ENCODE peak calls at places on chromosomes 12 and 14, in ten cellular contexts. T is ELR; Q is GM03348; B is NCI-H1092 treated with DMSO at 0.1 percent for 48 hours; H is tibial artery; Z is iPS-NIHi11; J is activated CD4-positive, alpha-beta T cell treated with anti-CD3 and anti-CD28 coated beads, Interleukin-2, amount 10 ng/mL, durations not matched to agents 7 days and 5 days; P is caudate nucleus; I is anterior cingulate cortex; W is HT1080. F is an unnamed sample.

GRCh38 chr12:64916431-64916830 is 92.0 kb downstream of the TBC1D30 start:
- DNase-seq in I (no peak), J (no peak), W (no peak), Q (no peak), B (no peak), Z (no peak), T (no peak), H (no peak), P (no peak), F (no peak)

GRCh38 chr14:89773644-89774316 is 180.8 kb downstream of the EFCAB11 start:
- DNase-seq in Z (peak), Q (no peak), I (no peak), W (peak), H (no peak), T (peak), B (no peak), P (no peak), J (peak), F (no peak)

GRCh38 chr12:4269279-4269991 is 4.1 kb upstream of the CCND2 start:
- DNase-seq in W (no peak), Z (peak), B (no peak), T (no peak), P (peak), Q (no peak), J (peak), I (no peak), H (peak), F (no peak)

GRCh38 chr14:75242546-75243273 is 35.9 kb upstream of the FOS start:
- DNase-seq in W (no peak), I (no peak), B (peak), J (no peak), H (peak), P (no peak), Z (peak), Q (peak), T (peak), F (peak)

GRCh38 chr12:99131761-99132199 is 486.7 kb downstream of the APAF1 start:
- DNase-seq in B (no peak), H (no peak), T (no peak), I (no peak), W (peak), J (no peak), Z (peak), P (no peak), Q (no peak), F (no peak)

GRCh38 chr14:74983343-74983742 is 19.4 kb upstream of the EIF2B2 start:
- DNase-seq in W (no peak), Q (no peak), I (no peak), P (no peak), B (no peak), J (no peak), H (no peak), Z (no peak), T (peak), F (no peak)

GRCh38 chr14:66993512-66993911 is 195.7 kb upstream of the GARIN2 start:
- DNase-seq in J (no peak), T (no peak), P (no peak), H (no peak), W (no peak), B (no peak), I (no peak), Q (no peak), Z (no peak), F (no peak)

GRCh38 chr12:75457191-75457590 is 23.4 kb upstream of the GLIPR1 start:
- DNase-seq in I (no peak), B (no peak), W (no peak), H (no peak), P (no peak), Q (no peak), T (no peak), J (no peak), Z (no peak), F (no peak)

GRCh38 chr12:42299392-42300308 is 26.2 kb downstream of the ZCRB1 start:
- DNase-seq in H (no peak), P (no peak), T (peak), B (no peak), I (no peak), J (peak), Z (no peak), Q (no peak), W (peak), F (no peak)

GRCh38 chr12:89345830-89346740 is 6.2 kb downstream of the DUSP6 start:
- DNase-seq in Z (peak), I (no peak), Q (peak), W (peak), T (peak), H (peak), P (no peak), J (peak), B (peak), F (no peak)

GRCh38 chr12:67925077-67925476 is 64.2 kb upstream of the IFNG-AS1 start:
- DNase-seq in J (no peak), Z (no peak), W (no peak), Q (no peak), B (no peak), H (no peak), P (no peak), I (no peak), T (no peak), F (no peak)

GRCh38 chr12:104998423-104999346 is 12.6 kb downstream of the NOPCHAP1 start:
- DNase-seq in J (no peak), I (no peak), H (no peak), P (no peak), B (peak), Z (peak), T (no peak), W (no peak), Q (no peak), F (no peak)